ENCODE peak calls at places on chromosomes 3 and 15, in six cellular contexts. One of them, this sample, is unnamed.
A peak's percentile ranks its signal among the peaks of the same experiment; 100 is the strongest.

GRCh38 chr3:84978833-84979232 is 20.0 kb downstream of the CADM2 start:
- DNase-seq in neural progenitor cell: no peak
- DNase-seq in CD8-positive, alpha-beta T cell: no peak
- DNase-seq in lower lobe of right lung: no peak
- DNase-seq in small intestine: no peak
- DNase-seq in CD4-positive, CD25-positive, alpha-beta regulatory T cell: no peak
- DNase-seq in this sample: peak; percentile 14

GRCh38 chr3:4314688-4315087 is 11.5 kb downstream of the SETMAR start:
- DNase-seq in lower lobe of right lung: no peak
- DNase-seq in neural progenitor cell: no peak
- DNase-seq in small intestine: no peak
- DNase-seq in CD4-positive, CD25-positive, alpha-beta regulatory T cell: no peak
- DNase-seq in CD8-positive, alpha-beta T cell: no peak
- DNase-seq in this sample: no peak

GRCh38 chr3:48273594-48274211 is 32.8 kb downstream of the ZNF589 start:
- DNase-seq in CD4-positive, CD25-positive, alpha-beta regulatory T cell: peak; percentile 59
- DNase-seq in CD8-positive, alpha-beta T cell: peak; percentile 60
- DNase-seq in lower lobe of right lung: no peak
- DNase-seq in small intestine: peak; percentile 70
- DNase-seq in neural progenitor cell: peak; percentile 79
- DNase-seq in this sample: peak; percentile 82

GRCh38 chr15:83112959-83113299 is 5.5 kb downstream of the TM6SF1 start:
- DNase-seq in CD4-positive, CD25-positive, alpha-beta regulatory T cell: no peak
- DNase-seq in lower lobe of right lung: no peak
- DNase-seq in neural progenitor cell: no peak
- DNase-seq in CD8-positive, alpha-beta T cell: no peak
- DNase-seq in small intestine: no peak
- DNase-seq in this sample: no peak

GRCh38 chr15:83651541-83651940 is 2.4 kb upstream of the ADAMTSL3 start:
- DNase-seq in CD8-positive, alpha-beta T cell: no peak
- DNase-seq in lower lobe of right lung: no peak
- DNase-seq in small intestine: no peak
- DNase-seq in CD4-positive, CD25-positive, alpha-beta regulatory T cell: no peak
- DNase-seq in neural progenitor cell: no peak
- DNase-seq in this sample: peak; percentile 11

GRCh38 chr3:122030381-122031122 is 8.5 kb upstream of the ILDR1 start:
- DNase-seq in CD8-positive, alpha-beta T cell: no peak
- DNase-seq in small intestine: no peak
- DNase-seq in CD4-positive, CD25-positive, alpha-beta regulatory T cell: no peak
- DNase-seq in neural progenitor cell: no peak
- DNase-seq in lower lobe of right lung: no peak
- DNase-seq in this sample: no peak

GRCh38 chr3:175274474-175275218 is 415.5 kb downstream of the NAALADL2 start:
- DNase-seq in CD4-positive, CD25-positive, alpha-beta regulatory T cell: no peak
- DNase-seq in CD8-positive, alpha-beta T cell: no peak
- DNase-seq in neural progenitor cell: no peak
- DNase-seq in small intestine: no peak
- DNase-seq in lower lobe of right lung: no peak
- DNase-seq in this sample: no peak

GRCh38 chr3:122948398-122948797 is 79.2 kb downstream of the SEMA5B start:
- DNase-seq in neural progenitor cell: peak; percentile 21
- DNase-seq in CD4-positive, CD25-positive, alpha-beta regulatory T cell: no peak
- DNase-seq in CD8-positive, alpha-beta T cell: no peak
- DNase-seq in small intestine: no peak
- DNase-seq in lower lobe of right lung: no peak
- DNase-seq in this sample: peak; percentile 37

GRCh38 chr15:37019479-37020433 is 80.6 kb downstream of the MEIS2 start:
- DNase-seq in neural progenitor cell: no peak
- DNase-seq in CD8-positive, alpha-beta T cell: no peak
- DNase-seq in CD4-positive, CD25-positive, alpha-beta regulatory T cell: no peak
- DNase-seq in lower lobe of right lung: no peak
- DNase-seq in small intestine: peak; percentile 49
- DNase-seq in this sample: no peak

GRCh38 chr15:97141360-97141759 is 810.9 kb downstream of the NR2F2 start:
- DNase-seq in lower lobe of right lung: no peak
- DNase-seq in small intestine: no peak
- DNase-seq in CD4-positive, CD25-positive, alpha-beta regulatory T cell: no peak
- DNase-seq in neural progenitor cell: no peak
- DNase-seq in CD8-positive, alpha-beta T cell: no peak
- DNase-seq in this sample: no peak

GRCh38 chr15:78321786-78322185 is 18.4 kb upstream of the CRABP1 start:
- DNase-seq in CD4-positive, CD25-positive, alpha-beta regulatory T cell: no peak
- DNase-seq in small intestine: no peak
- DNase-seq in CD8-positive, alpha-beta T cell: no peak
- DNase-seq in lower lobe of right lung: peak; percentile 23
- DNase-seq in neural progenitor cell: no peak
- DNase-seq in this sample: no peak

GRCh38 chr15:78322243-78322642 is 17.9 kb upstream of the CRABP1 start:
- DNase-seq in lower lobe of right lung: peak; percentile 40
- DNase-seq in neural progenitor cell: no peak
- DNase-seq in CD8-positive, alpha-beta T cell: no peak
- DNase-seq in CD4-positive, CD25-positive, alpha-beta regulatory T cell: no peak
- DNase-seq in small intestine: no peak
- DNase-seq in this sample: peak; percentile 36

GRCh38 chr15:78321041-78321570 is 19.0 kb upstream of the CRABP1 start:
- DNase-seq in lower lobe of right lung: peak; percentile 32
- DNase-seq in neural progenitor cell: no peak
- DNase-seq in small intestine: no peak
- DNase-seq in CD4-positive, CD25-positive, alpha-beta regulatory T cell: no peak
- DNase-seq in CD8-positive, alpha-beta T cell: no peak
- DNase-seq in this sample: peak; percentile 58

GRCh38 chr15:78323693-78324092 is 16.5 kb upstream of the CRABP1 start:
- DNase-seq in CD8-positive, alpha-beta T cell: no peak
- DNase-seq in neural progenitor cell: no peak
- DNase-seq in small intestine: no peak
- DNase-seq in CD4-positive, CD25-positive, alpha-beta regulatory T cell: no peak
- DNase-seq in lower lobe of right lung: no peak
- DNase-seq in this sample: no peak

DNA sequence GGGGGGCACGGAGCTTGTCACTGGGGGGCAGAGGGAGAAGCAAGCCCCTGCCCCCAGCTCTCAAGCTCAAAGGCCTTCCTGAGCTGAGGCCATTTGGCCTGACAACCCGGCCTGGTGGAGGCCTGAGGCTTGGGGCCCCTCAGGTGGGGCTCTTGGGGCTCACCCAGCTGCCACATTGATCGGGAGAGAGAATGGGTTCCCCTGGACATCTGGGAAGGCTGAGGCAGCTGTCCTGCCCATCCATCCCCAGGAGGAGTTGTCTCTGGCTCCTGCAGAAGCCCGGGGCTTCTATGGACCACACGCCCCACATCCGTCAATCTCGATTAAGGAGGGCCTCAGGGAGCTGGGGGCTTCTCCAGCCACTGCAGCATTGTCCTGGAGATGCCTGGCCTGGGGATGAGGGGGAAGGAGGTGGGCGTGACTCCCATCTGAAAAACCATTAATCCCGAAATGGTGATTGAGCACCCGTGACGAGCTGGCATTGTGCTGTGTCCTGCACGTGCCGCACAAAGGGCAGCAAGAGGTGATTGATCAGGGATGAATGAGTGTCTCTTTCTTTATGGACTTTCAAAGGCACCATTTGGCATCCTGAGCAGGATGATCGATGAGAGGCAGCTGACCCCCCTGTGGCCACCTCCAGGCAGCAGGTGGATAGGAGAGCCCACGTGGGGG is 17.3 kb upstream of the CRABP1 start:
- DNase-seq in small intestine: no peak
- DNase-seq in lower lobe of right lung: peak; percentile 21
- DNase-seq in CD8-positive, alpha-beta T cell: no peak
- DNase-seq in neural progenitor cell: peak; percentile 58
- DNase-seq in CD4-positive, CD25-positive, alpha-beta regulatory T cell: no peak
- DNase-seq in this sample: no peak
- H3K27ac ChIP-seq in small intestine: no peak overlapping the region
- H3K27ac ChIP-seq in lower lobe of right lung: peak overlapping the region; percentile 58
- H3K27ac ChIP-seq in CD8-positive, alpha-beta T cell: no peak overlapping the region
- H3K27ac ChIP-seq in neural progenitor cell: no peak overlapping the region
- H3K27ac ChIP-seq in CD4-positive, CD25-positive, alpha-beta regulatory T cell: no peak overlapping the region
- H3K27ac ChIP-seq in this sample: peak overlapping the region; percentile 27

DNA sequence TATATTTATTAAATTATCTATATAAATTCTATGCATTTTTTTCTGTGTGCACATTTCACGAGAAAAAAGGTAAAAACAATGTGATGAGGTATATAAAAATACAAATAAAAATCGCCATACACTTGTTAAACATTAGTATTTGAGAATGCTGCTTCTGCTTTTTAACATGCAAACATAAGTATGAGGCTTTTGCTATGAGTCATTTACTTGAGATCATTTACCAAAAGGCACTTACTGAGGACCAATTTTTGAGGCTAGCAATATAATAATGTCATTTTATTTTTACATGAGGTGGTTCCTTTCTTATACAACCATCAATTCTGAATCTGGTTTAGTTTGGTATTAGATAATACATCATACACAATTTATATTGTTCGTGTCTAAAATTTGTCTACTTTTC is 25.8 kb downstream of the DCUN1D1 start:
- DNase-seq in neural progenitor cell: no peak
- DNase-seq in CD4-positive, CD25-positive, alpha-beta regulatory T cell: no peak
- DNase-seq in CD8-positive, alpha-beta T cell: no peak
- DNase-seq in lower lobe of right lung: no peak
- DNase-seq in small intestine: no peak
- DNase-seq in this sample: no peak
- H3K36me3 ChIP-seq in neural progenitor cell: peaks cover 31% of the 10 kb centered on the region
- H3K36me3 ChIP-seq in CD4-positive, CD25-positive, alpha-beta regulatory T cell: peaks cover 10% of the 10 kb centered on the region
- H3K36me3 ChIP-seq in CD8-positive, alpha-beta T cell: no peaks in the 10 kb centered on the region
- H3K36me3 ChIP-seq in lower lobe of right lung: peaks cover 23% of the 10 kb centered on the region
- H3K36me3 ChIP-seq in small intestine: peaks cover 4% of the 10 kb centered on the region
- H3K36me3 ChIP-seq in this sample: peaks cover 43% of the 10 kb centered on the region

DNA sequence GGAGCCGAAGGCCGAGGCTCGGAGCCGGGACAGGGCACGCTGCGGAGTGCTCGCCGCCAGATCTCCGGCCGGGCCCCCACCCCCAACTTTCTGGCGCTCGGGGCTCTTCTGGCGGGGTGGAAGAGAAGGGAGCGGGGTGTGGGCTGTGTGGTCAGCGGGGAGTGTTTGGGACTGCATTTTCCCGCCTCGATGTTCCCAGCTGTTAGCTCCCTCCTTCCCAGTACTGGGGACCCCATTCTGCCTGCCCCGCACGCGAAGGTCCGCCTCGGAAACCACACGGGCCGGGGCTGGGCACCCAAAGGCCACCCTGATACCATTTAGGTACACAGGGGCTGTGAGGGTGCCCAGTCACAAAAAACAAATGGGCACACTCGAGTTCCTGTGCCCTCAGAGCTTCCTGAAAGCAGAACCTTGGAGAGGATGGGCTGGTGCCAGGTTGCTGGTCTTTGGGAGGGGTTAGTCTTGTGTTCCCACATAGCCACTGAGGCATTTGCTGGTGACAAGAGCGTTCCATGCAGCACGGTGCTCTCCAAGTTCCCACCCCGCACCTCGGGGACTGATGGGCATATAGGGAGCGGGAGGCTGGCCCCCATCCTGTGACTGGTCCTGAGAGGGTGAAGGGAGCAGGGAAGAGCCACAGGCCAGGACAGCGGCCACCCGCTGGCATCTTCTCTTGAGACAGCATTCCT is 621 bp downstream of the TYRO3 start:
- DNase-seq in neural progenitor cell: peak; percentile 68
- DNase-seq in small intestine: no peak
- DNase-seq in lower lobe of right lung: no peak
- DNase-seq in CD4-positive, CD25-positive, alpha-beta regulatory T cell: no peak
- DNase-seq in CD8-positive, alpha-beta T cell: no peak
- DNase-seq in this sample: peak; percentile 26
- H3K4me3 ChIP-seq in neural progenitor cell: peak overlapping the region; percentile 81
- H3K4me3 ChIP-seq in small intestine: peak overlapping the region; percentile 81
- H3K4me3 ChIP-seq in lower lobe of right lung: peak overlapping the region; percentile 61
- H3K4me3 ChIP-seq in CD4-positive, CD25-positive, alpha-beta regulatory T cell: no peak overlapping the region
- H3K4me3 ChIP-seq in CD8-positive, alpha-beta T cell: peak overlapping the region; percentile 45
- H3K4me3 ChIP-seq in this sample: peak overlapping the region; percentile 69

GRCh38 chr15:40287968-40288367 is 5.1 kb upstream of the ANKRD63 start:
- DNase-seq in lower lobe of right lung: no peak
- DNase-seq in neural progenitor cell: no peak
- DNase-seq in CD4-positive, CD25-positive, alpha-beta regulatory T cell: no peak
- DNase-seq in small intestine: no peak
- DNase-seq in CD8-positive, alpha-beta T cell: no peak
- DNase-seq in this sample: peak; percentile 37
- H3K27ac ChIP-seq in lower lobe of right lung: no peak overlapping the region
- H3K27ac ChIP-seq in neural progenitor cell: no peak overlapping the region
- H3K27ac ChIP-seq in CD4-positive, CD25-positive, alpha-beta regulatory T cell: no peak overlapping the region
- H3K27ac ChIP-seq in small intestine: no peak overlapping the region
- H3K27ac ChIP-seq in CD8-positive, alpha-beta T cell: no peak overlapping the region
- H3K27ac ChIP-seq in this sample: no peak overlapping the region

GRCh38 chr3:11611271-11611893 is 32.3 kb downstream of the VGLL4 start:
- DNase-seq in neural progenitor cell: peak; percentile 64
- DNase-seq in CD8-positive, alpha-beta T cell: no peak
- DNase-seq in CD4-positive, CD25-positive, alpha-beta regulatory T cell: no peak
- DNase-seq in lower lobe of right lung: no peak
- DNase-seq in small intestine: no peak
- DNase-seq in this sample: peak; percentile 87

GRCh38 chr3:11607816-11608215 is 35.9 kb downstream of the VGLL4 start:
- DNase-seq in small intestine: no peak
- DNase-seq in lower lobe of right lung: no peak
- DNase-seq in CD4-positive, CD25-positive, alpha-beta regulatory T cell: no peak
- DNase-seq in CD8-positive, alpha-beta T cell: no peak
- DNase-seq in neural progenitor cell: no peak
- DNase-seq in this sample: peak; percentile 39

GRCh38 chr3:11610700-11611099 is 33.0 kb downstream of the VGLL4 start:
- DNase-seq in CD4-positive, CD25-positive, alpha-beta regulatory T cell: no peak
- DNase-seq in small intestine: no peak
- DNase-seq in lower lobe of right lung: no peak
- DNase-seq in CD8-positive, alpha-beta T cell: no peak
- DNase-seq in neural progenitor cell: no peak
- DNase-seq in this sample: no peak

GRCh38 chr3:11610044-11610671 is 33.6 kb downstream of the VGLL4 start:
- DNase-seq in small intestine: peak; percentile 80
- DNase-seq in CD8-positive, alpha-beta T cell: no peak
- DNase-seq in CD4-positive, CD25-positive, alpha-beta regulatory T cell: no peak
- DNase-seq in lower lobe of right lung: no peak
- DNase-seq in neural progenitor cell: peak; percentile 82
- DNase-seq in this sample: peak; percentile 98

DNA sequence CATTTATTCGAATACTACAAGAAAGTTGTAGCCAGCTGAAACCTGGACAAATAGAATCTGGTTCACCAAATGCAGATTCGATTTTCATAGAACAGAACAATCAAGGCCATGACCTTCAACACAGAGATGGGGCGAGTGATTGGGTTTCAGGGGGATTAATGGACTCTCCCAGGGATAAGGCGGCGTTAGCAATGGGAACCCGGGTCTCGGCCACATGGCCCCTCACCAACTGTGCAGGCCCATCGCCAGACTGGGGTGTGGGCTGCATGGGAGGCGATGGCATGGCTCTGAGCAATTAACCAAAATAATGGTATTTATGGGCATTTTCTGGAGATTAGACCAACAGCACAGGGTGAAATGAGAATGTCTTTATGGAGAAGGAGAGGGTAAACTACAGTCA is 34.2 kb downstream of the VGLL4 start:
- DNase-seq in CD8-positive, alpha-beta T cell: no peak
- DNase-seq in small intestine: no peak
- DNase-seq in neural progenitor cell: no peak
- DNase-seq in CD4-positive, CD25-positive, alpha-beta regulatory T cell: no peak
- DNase-seq in lower lobe of right lung: no peak
- DNase-seq in this sample: peak; percentile 77
- H3K36me3 ChIP-seq in CD8-positive, alpha-beta T cell: peaks cover 3% of the 10 kb centered on the region
- H3K36me3 ChIP-seq in small intestine: no peaks in the 10 kb centered on the region
- H3K36me3 ChIP-seq in neural progenitor cell: no peaks in the 10 kb centered on the region
- H3K36me3 ChIP-seq in CD4-positive, CD25-positive, alpha-beta regulatory T cell: no peaks in the 10 kb centered on the region
- H3K36me3 ChIP-seq in lower lobe of right lung: no peaks in the 10 kb centered on the region
- H3K36me3 ChIP-seq in this sample: no peaks in the 10 kb centered on the region

GRCh38 chr3:114452176-114452744 is 158.4 kb downstream of the TIGIT start:
- DNase-seq in lower lobe of right lung: no peak
- DNase-seq in small intestine: no peak
- DNase-seq in CD8-positive, alpha-beta T cell: no peak
- DNase-seq in CD4-positive, CD25-positive, alpha-beta regulatory T cell: no peak
- DNase-seq in neural progenitor cell: no peak
- DNase-seq in this sample: no peak
- H3K4me3 ChIP-seq in lower lobe of right lung: no peak overlapping the region
- H3K4me3 ChIP-seq in small intestine: no peak overlapping the region
- H3K4me3 ChIP-seq in CD8-positive, alpha-beta T cell: no peak overlapping the region
- H3K4me3 ChIP-seq in CD4-positive, CD25-positive, alpha-beta regulatory T cell: no peak overlapping the region
- H3K4me3 ChIP-seq in neural progenitor cell: no peak overlapping the region
- H3K4me3 ChIP-seq in this sample: no peak overlapping the region

This sample was measured in SJCRH30.